ENCODE peak calls at places on chromosomes 12 and 14, in ten cellular contexts. S is lung microvascular endothelial cell; X is psoas muscle; A is Calu3; F is endothelial cell of umbilical vein; C is astrocyte of the spinal cord; T is activated CD8-positive, alpha-beta memory T cell treated with anti-CD3 and anti-CD28 coated beads, Interleukin-2, amount 10 ng/mL, durations not matched to agents 7 days and 5 days; M is AG10803; B is activated CD4-positive, alpha-beta T cell treated with anti-CD3 and anti-CD28 coated beads, Interleukin-2, amount 50 U/mL, for 24 hours; H is hepatic stellate cell. V is an unnamed sample.

GRCh38 chr12:65868133-65868705 is 43.9 kb downstream of the HMGA2 start:
- DNase-seq in S (no peak), X (no peak), A (no peak), F (peak), C (peak), T (no peak), M (peak), B (no peak), H (no peak), V (no peak)

GRCh38 chr12:124971603-124972002 is 17.3 kb downstream of the DHX37 start:
- DNase-seq in S (no peak), X (no peak), A (no peak), F (no peak), C (no peak), T (no peak), M (no peak), B (no peak), H (no peak), V (no peak)

GRCh38 chr12:111451649-111452129 is 46.0 kb downstream of the SH2B3 start:
- DNase-seq in S (peak), X (no peak), A (peak), F (peak), C (peak), T (no peak), M (peak), B (no peak), H (no peak), V (peak)

GRCh38 chr12:12029653-12030052 is 41.1 kb upstream of the BCL2L14 start:
- DNase-seq in S (no peak), X (no peak), A (no peak), F (no peak), C (no peak), T (no peak), M (no peak), B (no peak), H (no peak), V (no peak)

GRCh38 chr12:131321988-131322387 is 368.3 kb downstream of the ADGRD1 start:
- DNase-seq in S (no peak), X (no peak), A (no peak), F (no peak), C (no peak), T (no peak), M (no peak), B (no peak), H (no peak), V (no peak)

GRCh38 chr12:31687101-31687527 is 27.6 kb downstream of the ETFBKMT start:
- DNase-seq in S (no peak), X (no peak), A (no peak), F (no peak), C (no peak), T (no peak), M (no peak), B (no peak), H (no peak), V (no peak)

GRCh38 chr12:70467476-70467875 is 101.4 kb downstream of the KCNMB4 start:
- DNase-seq in S (no peak), X (no peak), A (no peak), F (no peak), C (no peak), T (no peak), M (no peak), B (no peak), H (no peak), V (no peak)

GRCh38 chr12:109241936-109242335 is 67.1 kb downstream of the FOXN4 start:
- DNase-seq in S (peak), X (no peak), A (no peak), F (no peak), C (no peak), T (no peak), M (no peak), B (no peak), H (no peak), V (no peak)

GRCh38 chr12:68259318-68259940 is 6.0 kb upstream of the IL22 start:
- DNase-seq in S (no peak), X (no peak), A (no peak), F (peak), C (peak), T (peak), M (peak), B (no peak), H (peak), V (no peak)

GRCh38 chr14:56115471-56115870 is 2.7 kb upstream of the PELI2 start:
- DNase-seq in S (no peak), X (no peak), A (no peak), F (no peak), C (no peak), T (no peak), M (no peak), B (no peak), H (no peak), V (no peak)

GRCh38 chr14:81176224-81176623 is 44.5 kb downstream of the GTF2A1 start:
- DNase-seq in S (no peak), X (no peak), A (no peak), F (no peak), C (no peak), T (no peak), M (no peak), B (no peak), H (no peak), V (no peak)

V was measured in A549.